ENCODE peak calls at places on chromosomes 4 and X, in six cellular contexts. T is activated T-cell treated with anti-CD3 and anti-CD28 coated beads, Interleukin-2, amount 50 U/mL, for 48 hours; S is HS-27A; Y is H4; Q is midbrain; H is AML-193. E is an unnamed sample.

GRCh38 chr4:86685401-86685800 is 91.3 kb downstream of the PTPN13 start:
- DNase-seq in S (no peak), Y (peak), Q (no peak), H (no peak), T (no peak), E (no peak)

GRCh38 chrX:27893211-27893610 is 85.4 kb downstream of the MAGEB10 start:
- DNase-seq in Q (no peak), S (no peak), H (no peak), Y (no peak), T (no peak), E (peak)

GRCh38 chrX:257681-258289 is 23.4 kb upstream of the PLCXD1 start:
- DNase-seq in Y (no peak), Q (no peak), S (no peak), H (no peak), T (no peak), E (no peak)

GRCh38 chrX:7941390-7942042 is 14.3 kb upstream of the PNPLA4 start:
- DNase-seq in Y (peak), S (no peak), Q (peak), H (no peak), T (no peak), E (no peak)

GRCh38 chrX:39953879-39954278 is 143.9 kb downstream of the BCOR start:
- DNase-seq in S (no peak), Q (no peak), H (no peak), T (no peak), Y (peak), E (no peak)

GRCh38 chrX:133185119-133185518 is 33.0 kb downstream of the TFDP3 start:
- DNase-seq in Q (no peak), S (no peak), T (no peak), H (no peak), Y (no peak), E (no peak)

GRCh38 chrX:9434151-9434550 is 30.7 kb upstream of the TBL1X start:
- DNase-seq in S (no peak), T (no peak), H (no peak), Q (no peak), Y (no peak), E (no peak)

GRCh38 chr4:40515398-40516293 is 114.0 kb downstream of the RBM47 start:
- DNase-seq in S (no peak), T (no peak), H (no peak), Q (no peak), Y (peak), E (no peak)

GRCh38 chrX:25600776-25601175 is 537.4 kb upstream of the MAGEB18 start:
- DNase-seq in T (no peak), Q (no peak), S (no peak), Y (peak), H (no peak), E (no peak)

GRCh38 chr4:175708739-175709138 is 103.3 kb downstream of the GPM6A start:
- DNase-seq in S (no peak), H (no peak), Q (no peak), Y (no peak), T (no peak), E (no peak)

GRCh38 chr4:6513678-6514077 is 41.3 kb upstream of the PPP2R2C start:
- DNase-seq in Y (no peak), S (no peak), Q (no peak), H (no peak), T (no peak), E (no peak)

GRCh38 chrX:132217203-132218073 is 1.8 kb downstream of the RAP2C start:
- DNase-seq in Q (peak), Y (peak), T (peak), S (peak), H (peak), E (peak)

GRCh38 chrX:41259516-41259915 is 74.4 kb upstream of the DDX3X start:
- DNase-seq in H (no peak), T (no peak), Y (no peak), Q (no peak), S (no peak), E (no peak)

GRCh38 chr4:26342328-26343040 is 21.7 kb downstream of the RBPJ start:
- DNase-seq in S (no peak), Y (peak), Q (peak), T (no peak), H (no peak), E (peak)

GRCh38 chrX:139026406-139027200 is 315.1 kb upstream of the FGF13 start:
- DNase-seq in H (no peak), S (no peak), T (no peak), Y (no peak), Q (no peak), E (no peak)

GRCh38 chrX:104189862-104190261 is 23.6 kb downstream of the FAM199X start:
- DNase-seq in Y (no peak), H (no peak), S (no peak), Q (no peak), T (no peak), E (no peak)

GRCh38 chr4:128385683-128386304 is 98.2 kb upstream of the PGRMC2 start:
- DNase-seq in H (no peak), Y (peak), S (no peak), Q (no peak), T (no peak), E (no peak)

GRCh38 chr4:88297725-88298453 is 13.5 kb upstream of the PPM1K start:
- DNase-seq in S (no peak), Y (no peak), Q (no peak), T (no peak), H (no peak), E (no peak)

E was measured in COLO829.